ENCODE peak calls at places on chromosomes 5 and 9, in four cellular contexts. W is GM12878, E is SK-N-SH, N is GM12891. G is an unnamed sample.

GRCh38 chr9:7146582-7146981 is 388.8 kb downstream of the KDM4C start:
- DNase-seq in W (no peak), N (no peak), E (peak), G (no peak)

GRCh38 chr5:122473138-122473843 is 161.3 kb downstream of the SNCAIP start:
- DNase-seq in N (no peak), E (no peak), W (no peak), G (no peak)

GRCh38 chr5:132468665-132469379 is 21.8 kb downstream of the IRF1 start:
- DNase-seq in N (no peak), W (no peak), E (no peak), G (no peak)

GRCh38 chr9:8366161-8366926 is 566.8 kb upstream of the DMAC1 start:
- DNase-seq in N (no peak), W (no peak), E (no peak), G (no peak)

GRCh38 chr5:6557807-6558575 is 74.9 kb downstream of the NSUN2 start:
- DNase-seq in W (no peak), E (no peak), N (no peak), G (no peak)

GRCh38 chr9:125782718-125783117 is 35.5 kb downstream of the PBX3 start:
- DNase-seq in E (no peak), W (no peak), N (no peak), G (no peak)

GRCh38 chr9:72012642-72013041 is 47.8 kb downstream of the C9orf57 start:
- DNase-seq in E (no peak), N (no peak), W (no peak), G (no peak)

GRCh38 chr5:42745426-42745825 is 11.2 kb upstream of the CCDC152 start:
- DNase-seq in N (no peak), E (no peak), W (no peak), G (no peak)

GRCh38 chr5:157689942-157690689 is 18.8 kb downstream of the C5orf52 start:
- DNase-seq in W (no peak), E (no peak), N (no peak), G (no peak)

GRCh38 chr5:14665949-14666741 is 1.6 kb downstream of the OTULIN start:
- DNase-seq in E (peak), N (no peak), W (no peak), G (no peak)

GRCh38 chr5:170268884-170269283 is 28.7 kb downstream of the LCP2 start:
- DNase-seq in N (no peak), W (no peak), E (no peak), G (no peak)

DNA sequence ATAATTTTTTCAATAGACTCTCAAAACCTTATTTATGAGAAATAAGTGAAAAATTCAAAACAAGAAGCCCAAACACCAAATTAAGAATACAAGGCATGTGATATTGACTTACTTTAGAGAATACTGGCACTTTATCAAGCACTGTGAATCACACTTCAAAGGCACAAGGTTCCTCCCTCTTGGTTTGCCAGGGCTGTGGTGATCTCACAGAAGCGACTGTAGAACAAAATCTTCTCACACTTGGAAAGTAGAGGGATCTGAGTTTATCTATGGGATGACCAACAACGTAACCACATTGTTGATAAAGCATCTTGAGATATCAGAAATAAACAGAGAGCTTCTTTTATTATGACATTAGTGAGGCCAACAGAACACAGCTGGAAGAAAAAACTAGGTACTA is 295.9 kb downstream of the NFIB start:
- DNase-seq in N (no peak), E (no peak), W (no peak), G (no peak)
- TF ChIP-seq TAF1 in N (no peak), E (no peak), W (no peak), G (no peak)

GRCh38 chr9:129486496-129487306 is 134.2 kb downstream of the C9orf50 start:
- DNase-seq in W (no peak), E (peak), N (no peak), G (no peak)
- TF ChIP-seq TAF1 in W (no peak), E (no peak), N (no peak), G (no peak)

DNA sequence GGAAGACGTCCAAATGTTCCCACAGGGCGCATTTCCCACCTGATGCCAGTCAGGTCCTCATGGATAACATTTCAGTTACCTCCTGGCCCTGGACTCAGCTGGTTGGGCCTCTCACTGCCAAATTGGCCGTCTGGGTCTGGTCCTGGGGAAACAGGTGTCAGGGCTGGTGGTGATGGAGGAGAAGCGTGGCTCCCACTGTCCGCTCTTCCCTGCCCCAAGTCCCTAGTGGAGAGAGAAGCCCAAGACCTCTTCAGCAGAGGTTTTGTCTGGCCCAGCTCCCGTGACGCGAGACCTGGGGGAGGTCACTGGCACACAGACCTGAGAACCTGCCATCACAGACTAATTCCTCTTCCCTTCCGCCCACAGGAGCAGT is 27.8 kb upstream of the PRDM12 start:
- DNase-seq in W (no peak), E (no peak), N (no peak), G (no peak)
- TF ChIP-seq TAF1 in W (no peak), E (no peak), N (no peak), G (no peak)

DNA sequence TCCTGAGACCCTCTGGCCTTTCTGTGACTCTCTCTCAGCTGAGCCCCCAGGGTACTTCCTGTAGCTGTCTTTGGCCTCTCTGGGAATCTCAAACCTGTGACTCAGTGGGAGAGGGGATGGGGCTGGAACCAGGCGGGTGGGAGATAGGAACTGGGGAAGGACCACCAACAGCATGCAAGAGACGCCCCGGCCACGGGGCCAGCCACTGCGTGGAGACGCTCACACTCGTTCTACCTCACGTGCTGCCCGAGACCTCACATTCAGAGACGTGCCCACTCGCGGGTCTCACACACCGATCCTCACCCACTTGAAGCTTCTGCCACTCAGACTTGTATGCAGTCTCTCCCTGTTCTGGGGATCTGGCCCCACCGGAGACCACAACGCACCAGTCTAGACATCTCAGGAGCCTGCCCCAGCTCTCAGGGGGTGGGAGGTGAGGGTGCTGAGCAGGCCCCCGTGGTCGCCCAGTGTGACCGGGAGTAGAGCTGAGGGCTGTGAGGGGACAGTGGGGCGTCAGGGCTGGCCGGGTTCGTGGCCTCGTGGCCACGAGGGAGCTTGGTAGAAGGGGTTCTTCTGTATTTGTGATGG is 13.8 kb downstream of the GPRIN1 start:
- DNase-seq in N (no peak), E (no peak), W (no peak), G (no peak)
- TF ChIP-seq TAF1 in N (no peak), E (no peak), W (no peak), G (no peak)

GRCh38 chr5:39016587-39017275 is 57.5 kb downstream of the RICTOR start:
- DNase-seq in E (no peak), N (no peak), W (no peak), G (no peak)
- TF ChIP-seq TAF1 in E (no peak), N (no peak), W (no peak), G (no peak)

G was measured in GM12892.